ENCODE peak calls at places on chromosomes 3 and 15, in six cellular contexts. One of them, this sample, is unnamed.

GRCh38 chr3:69642606-69643005 is 96.7 kb upstream of the MITF start:
- DNase-seq in MM.1S: no peak
- DNase-seq in HCT116: no peak
- DNase-seq in OCI-LY7: no peak
- DNase-seq in PC-3: no peak
- DNase-seq in neural progenitor cell: no peak
- DNase-seq in this sample: no peak

GRCh38 chr3:30521156-30521555 is 85.2 kb upstream of the TGFBR2 start:
- DNase-seq in MM.1S: no peak
- DNase-seq in HCT116: no peak
- DNase-seq in OCI-LY7: no peak
- DNase-seq in PC-3: no peak
- DNase-seq in neural progenitor cell: no peak
- DNase-seq in this sample: no peak

GRCh38 chr3:134332344-134332743 is 41.9 kb downstream of the AMOTL2 start:
- DNase-seq in MM.1S: no peak
- DNase-seq in HCT116: no peak
- DNase-seq in OCI-LY7: no peak
- DNase-seq in PC-3: peak; percentile 36
- DNase-seq in neural progenitor cell: no peak
- DNase-seq in this sample: no peak

GRCh38 chr3:120148187-120148954 is 54.1 kb upstream of the GSK3B start:
- DNase-seq in MM.1S: peak; percentile 53
- DNase-seq in HCT116: no peak
- DNase-seq in OCI-LY7: no peak
- DNase-seq in PC-3: no peak
- DNase-seq in neural progenitor cell: no peak
- DNase-seq in this sample: no peak

GRCh38 chr3:152229692-152230091 is 39.0 kb upstream of the MBNL1 start:
- DNase-seq in MM.1S: no peak
- DNase-seq in HCT116: no peak
- DNase-seq in OCI-LY7: no peak
- DNase-seq in PC-3: no peak
- DNase-seq in neural progenitor cell: peak; percentile 7
- DNase-seq in this sample: no peak

GRCh38 chr3:135556184-135556583 is 409.3 kb upstream of the PPP2R3A start:
- DNase-seq in MM.1S: no peak
- DNase-seq in HCT116: no peak
- DNase-seq in OCI-LY7: no peak
- DNase-seq in PC-3: no peak
- DNase-seq in neural progenitor cell: no peak
- DNase-seq in this sample: no peak

GRCh38 chr15:78808550-78808949 is 2.7 kb downstream of the ADAMTS7 start:
- DNase-seq in MM.1S: peak; percentile 74
- DNase-seq in HCT116: peak; percentile 34
- DNase-seq in OCI-LY7: peak; percentile 63
- DNase-seq in PC-3: peak; percentile 59
- DNase-seq in neural progenitor cell: peak; percentile 63
- DNase-seq in this sample: no peak

GRCh38 chr3:156334841-156335545 is 214.6 kb downstream of the KCNAB1 start:
- DNase-seq in MM.1S: no peak
- DNase-seq in HCT116: no peak
- DNase-seq in OCI-LY7: no peak
- DNase-seq in PC-3: peak; percentile 30
- DNase-seq in neural progenitor cell: peak; percentile 44
- DNase-seq in this sample: peak; percentile 55

GRCh38 chr3:101202640-101203039 is 117.7 kb downstream of the IMPG2 start:
- DNase-seq in MM.1S: no peak
- DNase-seq in HCT116: no peak
- DNase-seq in OCI-LY7: peak; percentile 3
- DNase-seq in PC-3: no peak
- DNase-seq in neural progenitor cell: no peak
- DNase-seq in this sample: no peak

GRCh38 chr3:72255736-72256559 is 471.0 kb upstream of the PROK2 start:
- DNase-seq in MM.1S: peak; percentile 89
- DNase-seq in HCT116: no peak
- DNase-seq in OCI-LY7: no peak
- DNase-seq in PC-3: no peak
- DNase-seq in neural progenitor cell: no peak
- DNase-seq in this sample: peak; percentile 48

GRCh38 chr3:124217542-124217941 is 225.6 kb upstream of the ROPN1 start:
- DNase-seq in MM.1S: peak; percentile 74
- DNase-seq in HCT116: peak; percentile 3
- DNase-seq in OCI-LY7: peak; percentile 43
- DNase-seq in PC-3: peak; percentile 84
- DNase-seq in neural progenitor cell: peak; percentile 87
- DNase-seq in this sample: peak; percentile 89

GRCh38 chr3:17261627-17262369 is 377.0 kb downstream of the PLCL2 start:
- DNase-seq in MM.1S: no peak
- DNase-seq in HCT116: no peak
- DNase-seq in OCI-LY7: no peak
- DNase-seq in PC-3: no peak
- DNase-seq in neural progenitor cell: no peak
- DNase-seq in this sample: no peak

GRCh38 chr3:17260257-17260656 is 375.5 kb downstream of the PLCL2 start:
- DNase-seq in MM.1S: no peak
- DNase-seq in HCT116: no peak
- DNase-seq in OCI-LY7: no peak
- DNase-seq in PC-3: no peak
- DNase-seq in neural progenitor cell: no peak
- DNase-seq in this sample: no peak

GRCh38 chr3:17257269-17257668 is 372.5 kb downstream of the PLCL2 start:
- DNase-seq in MM.1S: no peak
- DNase-seq in HCT116: no peak
- DNase-seq in OCI-LY7: no peak
- DNase-seq in PC-3: no peak
- DNase-seq in neural progenitor cell: no peak
- DNase-seq in this sample: no peak

GRCh38 chr3:17258823-17259436 is 374.2 kb downstream of the PLCL2 start:
- DNase-seq in MM.1S: peak; percentile 58
- DNase-seq in HCT116: peak; percentile 13
- DNase-seq in OCI-LY7: peak; percentile 64
- DNase-seq in PC-3: peak; percentile 71
- DNase-seq in neural progenitor cell: peak; percentile 55
- DNase-seq in this sample: peak; percentile 48
- TF ChIP-seq EZH2phosphoT487 in MM.1S: no peak
- TF ChIP-seq EZH2phosphoT487 in HCT116: no peak
- TF ChIP-seq EZH2phosphoT487 in OCI-LY7: no peak
- TF ChIP-seq EZH2phosphoT487 in PC-3: no peak
- TF ChIP-seq EZH2phosphoT487 in neural progenitor cell: no peak
- TF ChIP-seq EZH2phosphoT487 in this sample: no peak

DNA sequence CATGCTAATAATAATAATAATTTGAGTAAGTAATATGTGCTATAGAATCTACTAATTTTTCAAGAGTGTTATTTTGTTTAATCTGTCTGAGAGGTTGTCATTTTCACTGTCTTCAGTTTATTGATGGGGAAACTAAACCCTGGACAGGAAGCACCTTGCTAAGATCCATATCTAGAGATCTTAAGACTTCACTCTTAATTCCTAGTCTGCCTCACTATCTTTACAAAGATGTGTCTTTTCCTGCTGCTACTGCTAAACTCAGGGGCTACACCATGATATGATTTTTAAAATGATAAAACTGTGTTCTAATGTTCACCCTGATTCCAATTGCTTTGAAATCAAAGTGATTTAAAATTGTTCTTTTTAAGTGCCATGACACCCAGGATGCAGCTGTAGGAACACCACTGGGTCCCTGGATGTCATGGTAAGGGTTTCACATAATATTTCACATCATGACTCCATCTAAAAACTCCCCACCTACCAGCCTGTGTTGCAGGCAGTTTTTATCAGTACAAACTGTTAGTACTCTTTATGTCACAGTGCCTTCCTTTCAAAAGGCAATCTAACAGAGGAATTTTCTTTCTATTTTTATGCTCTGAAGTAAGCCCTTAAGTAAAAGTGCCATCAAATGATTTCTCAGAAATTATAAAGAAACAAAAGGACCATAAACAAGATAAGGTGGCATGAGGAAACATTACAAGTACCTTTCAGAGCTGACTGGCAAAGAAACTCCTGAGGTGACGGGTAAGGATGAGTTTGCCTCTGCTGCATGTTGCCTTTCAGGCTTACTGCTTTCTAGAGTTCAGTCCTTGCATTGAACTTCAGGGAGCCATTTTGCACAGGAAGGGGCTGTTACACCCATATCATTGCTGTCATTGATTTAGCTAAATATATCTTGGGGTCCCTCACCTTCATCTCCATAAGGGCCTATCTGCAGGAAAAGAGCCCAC is 160.2 kb upstream of the SATB1 start:
- DNase-seq in MM.1S: no peak
- DNase-seq in HCT116: no peak
- DNase-seq in OCI-LY7: no peak
- DNase-seq in PC-3: no peak
- DNase-seq in neural progenitor cell: no peak
- DNase-seq in this sample: no peak
- H3K27ac ChIP-seq in MM.1S: no peak overlapping the region
- H3K27ac ChIP-seq in HCT116: no peak overlapping the region
- H3K27ac ChIP-seq in OCI-LY7: no peak overlapping the region
- H3K27ac ChIP-seq in PC-3: no peak overlapping the region
- H3K27ac ChIP-seq in neural progenitor cell: no peak overlapping the region
- H3K27ac ChIP-seq in this sample: no peak overlapping the region

GRCh38 chr3:26712211-26713026 is 89.8 kb downstream of the LRRC3B start:
- DNase-seq in MM.1S: peak; percentile 72
- DNase-seq in HCT116: peak; percentile 3
- DNase-seq in OCI-LY7: peak; percentile 63
- DNase-seq in PC-3: peak; percentile 49
- DNase-seq in neural progenitor cell: peak; percentile 87
- DNase-seq in this sample: peak; percentile 89
- TF ChIP-seq EZH2phosphoT487 in MM.1S: no peak
- TF ChIP-seq EZH2phosphoT487 in HCT116: no peak
- TF ChIP-seq EZH2phosphoT487 in OCI-LY7: no peak
- TF ChIP-seq EZH2phosphoT487 in PC-3: no peak
- TF ChIP-seq EZH2phosphoT487 in neural progenitor cell: no peak
- TF ChIP-seq EZH2phosphoT487 in this sample: no peak

DNA sequence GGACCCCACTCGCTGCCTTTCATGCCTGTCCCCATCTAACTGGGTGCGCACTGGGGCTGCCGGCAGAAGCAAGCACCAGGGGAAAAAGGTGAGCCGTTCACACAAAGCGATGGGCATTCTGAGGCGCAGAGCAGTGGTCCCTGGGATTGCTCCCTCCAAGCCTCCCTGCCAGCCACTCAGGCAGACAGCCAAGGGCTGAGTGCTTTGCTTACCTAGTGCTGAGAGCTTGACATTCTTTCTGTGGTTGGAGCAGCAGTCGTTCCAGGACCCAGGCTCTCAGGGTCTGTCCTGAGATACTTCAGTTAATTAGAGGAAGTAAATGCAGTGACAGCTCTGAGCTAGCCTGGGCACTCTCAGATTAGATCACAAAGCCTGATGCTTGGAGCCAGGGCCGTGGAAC is 5.7 kb downstream of the ESYT3 start:
- DNase-seq in MM.1S: no peak
- DNase-seq in HCT116: no peak
- DNase-seq in OCI-LY7: no peak
- DNase-seq in PC-3: no peak
- DNase-seq in neural progenitor cell: no peak
- DNase-seq in this sample: no peak
- H3K27ac ChIP-seq in MM.1S: no peak overlapping the region
- H3K27ac ChIP-seq in HCT116: no peak overlapping the region
- H3K27ac ChIP-seq in OCI-LY7: no peak overlapping the region
- H3K27ac ChIP-seq in PC-3: no peak overlapping the region
- H3K27ac ChIP-seq in neural progenitor cell: no peak overlapping the region
- H3K27ac ChIP-seq in this sample: no peak overlapping the region

DNA sequence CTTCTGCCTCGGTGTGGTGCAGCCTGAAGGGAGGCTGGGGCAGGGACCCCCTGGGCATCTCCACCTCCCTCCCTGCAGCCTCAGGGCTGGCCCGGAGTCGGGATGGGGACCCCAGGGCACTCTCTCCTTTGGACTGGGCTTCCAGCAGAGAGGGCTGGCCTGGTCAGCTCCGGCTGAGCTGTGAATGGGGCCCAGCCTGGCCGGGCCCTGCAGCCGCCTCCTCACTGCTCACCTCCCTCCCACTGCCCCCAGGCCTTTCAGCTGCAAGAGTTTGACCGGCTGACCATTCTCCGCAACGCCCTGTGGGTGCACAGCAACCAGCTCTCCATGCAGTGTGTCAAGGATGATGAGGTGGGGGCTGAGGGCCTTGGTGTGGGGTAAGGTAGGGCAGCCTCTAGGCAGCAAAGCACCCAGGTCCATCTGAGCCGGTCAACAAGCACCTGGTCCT is 36.0 kb downstream of the PSTPIP1 start:
- DNase-seq in MM.1S: no peak
- DNase-seq in HCT116: no peak
- DNase-seq in OCI-LY7: no peak
- DNase-seq in PC-3: no peak
- DNase-seq in neural progenitor cell: peak; percentile 45
- DNase-seq in this sample: no peak
- TF ChIP-seq EZH2phosphoT487 in MM.1S: no peak
- TF ChIP-seq EZH2phosphoT487 in HCT116: no peak
- TF ChIP-seq EZH2phosphoT487 in OCI-LY7: no peak
- TF ChIP-seq EZH2phosphoT487 in PC-3: no peak
- TF ChIP-seq EZH2phosphoT487 in neural progenitor cell: no peak
- TF ChIP-seq EZH2phosphoT487 in this sample: no peak

GRCh38 chr15:55283295-55284147 is 6.1 kb downstream of the RAB27A start:
- DNase-seq in MM.1S: no peak
- DNase-seq in HCT116: no peak
- DNase-seq in OCI-LY7: no peak
- DNase-seq in PC-3: no peak
- DNase-seq in neural progenitor cell: no peak
- DNase-seq in this sample: no peak
- H3K27ac ChIP-seq in MM.1S: peak overlapping the region; percentile 94
- H3K27ac ChIP-seq in HCT116: no peak overlapping the region
- H3K27ac ChIP-seq in OCI-LY7: no peak overlapping the region
- H3K27ac ChIP-seq in PC-3: no peak overlapping the region
- H3K27ac ChIP-seq in neural progenitor cell: no peak overlapping the region
- H3K27ac ChIP-seq in this sample: no peak overlapping the region

GRCh38 chr3:54188176-54188791 is 65.9 kb downstream of the CACNA2D3 start:
- DNase-seq in MM.1S: peak; percentile 71
- DNase-seq in HCT116: peak; percentile 7
- DNase-seq in OCI-LY7: peak; percentile 57
- DNase-seq in PC-3: peak; percentile 66
- DNase-seq in neural progenitor cell: peak; percentile 90
- DNase-seq in this sample: peak; percentile 90
- TF ChIP-seq EZH2phosphoT487 in MM.1S: no peak
- TF ChIP-seq EZH2phosphoT487 in HCT116: no peak
- TF ChIP-seq EZH2phosphoT487 in OCI-LY7: no peak
- TF ChIP-seq EZH2phosphoT487 in PC-3: no peak
- TF ChIP-seq EZH2phosphoT487 in neural progenitor cell: no peak
- TF ChIP-seq EZH2phosphoT487 in this sample: no peak